ENCODE peak calls at places on chromosomes 12 and 14, in five cellular contexts. S is SHP77, F is cardiac muscle cell, X is lower lobe of right lung, W is NCI-H1436. G is an unnamed sample.
A peak's percentile ranks its signal among the peaks of the same experiment; 100 is the strongest.

GRCh38 chr12:2395352-2395977 is 342.7 kb downstream of the CACNA1C start:
- DNase-seq in F (peak; percentile 67), X (peak; percentile 67), S (no peak), W (peak; percentile 23), G (peak; percentile 56)

GRCh38 chr14:53850714-53851296 is 105.8 kb downstream of the BMP4 start:
- DNase-seq in W (no peak), X (no peak), F (no peak), S (no peak), G (no peak)

GRCh38 chr12:124238886-124239285 is 56.0 kb upstream of the RFLNA start:
- DNase-seq in S (no peak), X (no peak), W (no peak), F (no peak), G (no peak)

GRCh38 chr14:80456200-80456599 is 244.9 kb upstream of the DIO2 start:
- DNase-seq in S (no peak), W (no peak), F (no peak), X (no peak), G (no peak)

GRCh38 chr14:94670692-94671285 is 58.6 kb downstream of the SERPINA3 start:
- DNase-seq in W (no peak), F (no peak), S (no peak), X (no peak), G (no peak)

GRCh38 chr12:110183386-110183785 is 59.2 kb downstream of the IFT81 start:
- DNase-seq in F (no peak), S (no peak), W (no peak), X (no peak), G (no peak)

GRCh38 chr12:129873458-129873857 is 30.4 kb downstream of the TMEM132D start:
- DNase-seq in W (no peak), S (no peak), F (no peak), X (no peak), G (no peak)

GRCh38 chr14:105123266-105123665 is 45.3 kb downstream of the JAG2 start:
- DNase-seq in W (no peak), X (no peak), S (no peak), F (no peak), G (no peak)

GRCh38 chr12:91172051-91172450 is 10.6 kb downstream of the DCN start:
- DNase-seq in S (no peak), W (no peak), F (no peak), X (no peak), G (no peak)

GRCh38 chr14:105533811-105534498 is 7.6 kb downstream of the TMEM121 start:
- DNase-seq in X (no peak), W (no peak), S (no peak), F (no peak), G (no peak)

GRCh38 chr12:82870825-82871377 is 184.2 kb downstream of the TMTC2 start:
- DNase-seq in W (no peak), X (no peak), S (no peak), F (no peak), G (no peak)

GRCh38 chr12:11763760-11764520 is 114.5 kb downstream of the ETV6 start:
- DNase-seq in S (no peak), W (no peak), X (no peak), F (peak; percentile 27), G (no peak)

GRCh38 chr12:13099910-13100609 is 3.4 kb downstream of the GSG1 start:
- DNase-seq in W (no peak), F (no peak), X (no peak), S (no peak), G (peak; percentile 32)

GRCh38 chr12:39443704-39444234 is 849 bp upstream of the KIF21A start:
- DNase-seq in S (peak; percentile 53), X (no peak), W (no peak), F (no peak), G (no peak)

GRCh38 chr12:105212431-105212830 is 23.5 kb downstream of the APPL2 start:
- DNase-seq in S (no peak), F (no peak), X (no peak), W (no peak), G (no peak)

GRCh38 chr14:80047761-80048160 is 163.5 kb downstream of the DIO2 start:
- DNase-seq in F (peak; percentile 4), W (no peak), S (no peak), X (no peak), G (no peak)

GRCh38 chr14:50319293-50319692 is 7.2 kb downstream of the DMAC2L start:
- DNase-seq in W (no peak), F (no peak), S (no peak), X (no peak), G (no peak)

GRCh38 chr12:1553987-1554982 is 40.1 kb downstream of the FBXL14 start:
- DNase-seq in W (no peak), X (no peak), S (no peak), F (no peak), G (no peak)

GRCh38 chr14:55913324-55914035 is 204.7 kb upstream of the PELI2 start:
- DNase-seq in F (no peak), W (no peak), S (no peak), X (no peak), G (no peak)

GRCh38 chr14:95270203-95270602 is 49.5 kb downstream of the CLMN start:
- DNase-seq in W (no peak), F (no peak), X (no peak), S (no peak), G (no peak)

GRCh38 chr12:104353012-104353981 is 49.8 kb downstream of the EID3 start:
- DNase-seq in W (no peak), F (no peak), S (no peak), X (no peak), G (no peak)

GRCh38 chr14:46840971-46841729 is 189.6 kb upstream of the RPL10L start:
- DNase-seq in F (peak; percentile 2), W (no peak), S (no peak), X (no peak), G (no peak)

GRCh38 chr14:26200675-26201074 is 397.2 kb downstream of the NOVA1 start:
- DNase-seq in W (no peak), S (no peak), F (no peak), X (no peak), G (no peak)

GRCh38 chr12:70719672-70720420 is 82.6 kb upstream of the PTPRB start:
- DNase-seq in F (peak; percentile 65), W (peak; percentile 36), X (peak; percentile 50), S (peak; percentile 36), G (peak; percentile 51)

GRCh38 chr12:15933751-15934150 is 22.6 kb downstream of the DERA start:
- DNase-seq in F (no peak), X (no peak), W (no peak), S (no peak), G (no peak)

GRCh38 chr12:117025481-117026151 is 73.6 kb downstream of the TESC start:
- DNase-seq in X (peak; percentile 72), F (peak; percentile 84), S (peak; percentile 77), W (peak; percentile 51), G (peak; percentile 81)

GRCh38 chr14:95265106-95266094 is 54.3 kb downstream of the CLMN start:
- DNase-seq in W (peak; percentile 56), X (no peak), S (peak; percentile 42), F (no peak), G (peak; percentile 64)

GRCh38 chr12:11543513-11544168 is 105.8 kb upstream of the ETV6 start:
- DNase-seq in F (no peak), S (no peak), W (no peak), X (no peak), G (no peak)

GRCh38 chr14:104787736-104788532 is 7.6 kb downstream of the AKT1 start:
- DNase-seq in W (peak; percentile 72), X (peak; percentile 82), S (no peak), F (no peak), G (no peak)

GRCh38 chr14:92572050-92572449 is 58.5 kb downstream of the RIN3 start:
- DNase-seq in X (no peak), W (no peak), S (no peak), F (no peak), G (no peak)

GRCh38 chr14:95725685-95726336 is 11.9 kb upstream of the TCL1A start:
- DNase-seq in F (no peak), W (no peak), X (no peak), S (no peak), G (no peak)

G was measured in KBM-7.